ENCODE peak calls at places on chromosomes 4 and X, in seven cellular contexts. One of them, this sample, is unnamed.

GRCh38 chrX:139967300-139967699 is 2.0 kb upstream of the CXorf66 start:
- DNase-seq in MM.1S: no peak
- DNase-seq in spleen: no peak
- DNase-seq in PC-9: no peak
- DNase-seq in endodermal cell: peak; percentile 56
- DNase-seq in neural progenitor cell: peak; percentile 2
- DNase-seq in heart left ventricle: no peak
- DNase-seq in this sample: no peak

GRCh38 chr4:59238212-59238611 is 1961.9 kb upstream of the ADGRL3 start:
- DNase-seq in MM.1S: no peak
- DNase-seq in endodermal cell: no peak
- DNase-seq in heart left ventricle: no peak
- DNase-seq in PC-9: no peak
- DNase-seq in neural progenitor cell: no peak
- DNase-seq in spleen: peak; percentile 25
- DNase-seq in this sample: no peak

GRCh38 chrX:12657881-12658280 is 133.3 kb upstream of the PRPS2 start:
- DNase-seq in spleen: no peak
- DNase-seq in neural progenitor cell: no peak
- DNase-seq in endodermal cell: no peak
- DNase-seq in heart left ventricle: no peak
- DNase-seq in PC-9: no peak
- DNase-seq in MM.1S: no peak
- DNase-seq in this sample: no peak

GRCh38 chrX:111543212-111543762 is 31.8 kb downstream of the SERTM2 start:
- DNase-seq in MM.1S: no peak
- DNase-seq in endodermal cell: no peak
- DNase-seq in PC-9: no peak
- DNase-seq in spleen: no peak
- DNase-seq in heart left ventricle: no peak
- DNase-seq in neural progenitor cell: peak; percentile 16
- DNase-seq in this sample: no peak

GRCh38 chr4:164571593-164572385 is 182.1 kb upstream of the SMIM31 start:
- DNase-seq in neural progenitor cell: peak; percentile 42
- DNase-seq in heart left ventricle: no peak
- DNase-seq in PC-9: no peak
- DNase-seq in spleen: no peak
- DNase-seq in MM.1S: peak; percentile 77
- DNase-seq in endodermal cell: peak; percentile 56
- DNase-seq in this sample: no peak

GRCh38 chr4:185201983-185202962 is 1.5 kb downstream of the CFAP97 start:
- DNase-seq in endodermal cell: no peak
- DNase-seq in PC-9: peak; percentile 85
- DNase-seq in neural progenitor cell: peak; percentile 32
- DNase-seq in spleen: no peak
- DNase-seq in heart left ventricle: no peak
- DNase-seq in MM.1S: no peak
- DNase-seq in this sample: no peak

GRCh38 chr4:107392951-107393350 is 327.1 kb downstream of the PAPSS1 start:
- DNase-seq in spleen: no peak
- DNase-seq in MM.1S: no peak
- DNase-seq in neural progenitor cell: no peak
- DNase-seq in PC-9: no peak
- DNase-seq in heart left ventricle: peak; percentile 24
- DNase-seq in endodermal cell: no peak
- DNase-seq in this sample: no peak

GRCh38 chrX:97587171-97587570 is 703.5 kb downstream of the RPA4 start:
- DNase-seq in PC-9: peak; percentile 67
- DNase-seq in neural progenitor cell: no peak
- DNase-seq in heart left ventricle: no peak
- DNase-seq in endodermal cell: no peak
- DNase-seq in MM.1S: no peak
- DNase-seq in spleen: no peak
- DNase-seq in this sample: no peak

GRCh38 chr4:7857238-7857701 is 82.4 kb downstream of the AFAP1 start:
- DNase-seq in spleen: no peak
- DNase-seq in endodermal cell: no peak
- DNase-seq in heart left ventricle: peak; percentile 71
- DNase-seq in MM.1S: no peak
- DNase-seq in PC-9: no peak
- DNase-seq in neural progenitor cell: no peak
- DNase-seq in this sample: no peak

GRCh38 chr4:179398414-179398813 is 1956.2 kb upstream of the AGA start:
- DNase-seq in PC-9: no peak
- DNase-seq in spleen: no peak
- DNase-seq in neural progenitor cell: no peak
- DNase-seq in endodermal cell: no peak
- DNase-seq in heart left ventricle: no peak
- DNase-seq in MM.1S: no peak
- DNase-seq in this sample: no peak

GRCh38 chr4:128286474-128287158 is 997 bp downstream of the PGRMC2 start:
- DNase-seq in heart left ventricle: no peak
- DNase-seq in MM.1S: peak; percentile 59
- DNase-seq in spleen: no peak
- DNase-seq in neural progenitor cell: peak; percentile 34
- DNase-seq in endodermal cell: no peak
- DNase-seq in PC-9: peak; percentile 45
- DNase-seq in this sample: no peak

GRCh38 chrX:72028701-72029470 is 102.8 kb downstream of the RTL5 start:
- DNase-seq in endodermal cell: peak; percentile 22
- DNase-seq in spleen: no peak
- DNase-seq in MM.1S: no peak
- DNase-seq in heart left ventricle: no peak
- DNase-seq in neural progenitor cell: no peak
- DNase-seq in PC-9: no peak
- DNase-seq in this sample: no peak

GRCh38 chr4:24743931-24744330 is 51.4 kb upstream of the SOD3 start:
- DNase-seq in spleen: no peak
- DNase-seq in heart left ventricle: no peak
- DNase-seq in MM.1S: no peak
- DNase-seq in neural progenitor cell: peak; percentile 89
- DNase-seq in endodermal cell: peak; percentile 79
- DNase-seq in PC-9: no peak
- DNase-seq in this sample: no peak

GRCh38 chr4:45946699-45947098 is 177.2 kb downstream of the GABRG1 start:
- DNase-seq in endodermal cell: no peak
- DNase-seq in neural progenitor cell: no peak
- DNase-seq in PC-9: no peak
- DNase-seq in spleen: no peak
- DNase-seq in heart left ventricle: no peak
- DNase-seq in MM.1S: no peak
- DNase-seq in this sample: no peak

GRCh38 chr4:180455226-180455625 is 1788.0 kb upstream of the TENM3 start:
- DNase-seq in endodermal cell: no peak
- DNase-seq in heart left ventricle: no peak
- DNase-seq in spleen: no peak
- DNase-seq in neural progenitor cell: no peak
- DNase-seq in MM.1S: no peak
- DNase-seq in PC-9: no peak
- DNase-seq in this sample: no peak

GRCh38 chr4:185304541-185304940 is 91.2 kb downstream of the LRP2BP start:
- DNase-seq in MM.1S: no peak
- DNase-seq in heart left ventricle: no peak
- DNase-seq in endodermal cell: no peak
- DNase-seq in PC-9: no peak
- DNase-seq in neural progenitor cell: no peak
- DNase-seq in spleen: no peak
- DNase-seq in this sample: no peak

GRCh38 chrX:70453024-70453618 is 8.5 kb downstream of the DLG3 start:
- DNase-seq in PC-9: no peak
- DNase-seq in heart left ventricle: no peak
- DNase-seq in spleen: no peak
- DNase-seq in neural progenitor cell: no peak
- DNase-seq in endodermal cell: no peak
- DNase-seq in MM.1S: no peak
- DNase-seq in this sample: no peak

GRCh38 chr4:2755821-2756690 is at the start of gene TNIP2:
- DNase-seq in spleen: peak; percentile 96
- DNase-seq in PC-9: peak; percentile 62
- DNase-seq in endodermal cell: peak; percentile 93
- DNase-seq in MM.1S: peak; percentile 79
- DNase-seq in neural progenitor cell: peak; percentile 93
- DNase-seq in heart left ventricle: peak; percentile 92
- DNase-seq in this sample: peak; percentile 42
- TF ChIP-seq CTCF in spleen: peak; percentile 44
- TF ChIP-seq CTCF in PC-9: no peak
- TF ChIP-seq CTCF in endodermal cell: peak; percentile 67
- TF ChIP-seq CTCF in MM.1S: no peak
- TF ChIP-seq CTCF in neural progenitor cell: peak; percentile 47
- TF ChIP-seq CTCF in heart left ventricle: peak; percentile 51
- TF ChIP-seq CTCF in this sample: no peak

GRCh38 chr4:168751263-168752225 is 254.7 kb downstream of the PALLD start:
- DNase-seq in heart left ventricle: no peak
- DNase-seq in neural progenitor cell: no peak
- DNase-seq in spleen: no peak
- DNase-seq in PC-9: no peak
- DNase-seq in MM.1S: no peak
- DNase-seq in endodermal cell: no peak
- DNase-seq in this sample: no peak

GRCh38 chr4:168743576-168743975 is 246.7 kb downstream of the PALLD start:
- DNase-seq in PC-9: no peak
- DNase-seq in neural progenitor cell: no peak
- DNase-seq in spleen: no peak
- DNase-seq in MM.1S: no peak
- DNase-seq in endodermal cell: no peak
- DNase-seq in heart left ventricle: no peak
- DNase-seq in this sample: no peak

GRCh38 chr4:168743131-168743530 is 246.3 kb downstream of the PALLD start:
- DNase-seq in PC-9: no peak
- DNase-seq in endodermal cell: no peak
- DNase-seq in heart left ventricle: no peak
- DNase-seq in MM.1S: no peak
- DNase-seq in neural progenitor cell: no peak
- DNase-seq in spleen: no peak
- DNase-seq in this sample: no peak

GRCh38 chr4:168744021-168744420 is 247.2 kb downstream of the PALLD start:
- DNase-seq in MM.1S: no peak
- DNase-seq in neural progenitor cell: no peak
- DNase-seq in endodermal cell: no peak
- DNase-seq in PC-9: no peak
- DNase-seq in spleen: no peak
- DNase-seq in heart left ventricle: no peak
- DNase-seq in this sample: no peak

DNA sequence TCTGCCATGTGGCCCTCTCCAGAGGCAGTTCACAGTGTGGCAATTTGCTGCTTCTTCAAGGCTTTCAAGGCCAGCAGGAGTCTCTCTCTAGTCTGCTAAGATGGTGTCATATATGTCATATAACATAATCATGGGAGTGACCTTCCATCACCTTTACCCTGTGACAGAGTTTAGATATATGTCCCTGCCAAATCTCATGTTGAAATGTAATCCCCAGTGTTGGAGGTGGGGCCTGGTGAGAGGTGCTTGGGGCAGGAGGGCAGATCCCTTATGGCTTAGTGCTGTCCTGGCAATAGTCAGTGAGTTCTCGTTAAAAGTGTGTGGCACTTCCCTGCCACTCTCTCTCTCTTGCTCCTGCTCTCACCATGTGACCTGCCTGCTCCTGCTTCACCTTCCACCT is 252.0 kb downstream of the PALLD start:
- DNase-seq in endodermal cell: no peak
- DNase-seq in neural progenitor cell: no peak
- DNase-seq in spleen: no peak
- DNase-seq in heart left ventricle: no peak
- DNase-seq in PC-9: no peak
- DNase-seq in MM.1S: no peak
- DNase-seq in this sample: no peak
- H3K36me3 ChIP-seq in endodermal cell: no peaks in the 10 kb centered on the region
- H3K36me3 ChIP-seq in neural progenitor cell: no peaks in the 10 kb centered on the region
- H3K36me3 ChIP-seq in spleen: no peaks in the 10 kb centered on the region
- H3K36me3 ChIP-seq in heart left ventricle: peaks cover 5% of the 10 kb centered on the region
- H3K36me3 ChIP-seq in PC-9: no peaks in the 10 kb centered on the region
- H3K36me3 ChIP-seq in MM.1S: no peaks in the 10 kb centered on the region
- H3K36me3 ChIP-seq in this sample: no peaks in the 10 kb centered on the region

GRCh38 chr4:100311181-100311580 is 120.9 kb upstream of the DDIT4L start:
- DNase-seq in PC-9: no peak
- DNase-seq in spleen: no peak
- DNase-seq in endodermal cell: peak; percentile 66
- DNase-seq in heart left ventricle: no peak
- DNase-seq in neural progenitor cell: peak; percentile 7
- DNase-seq in MM.1S: no peak
- DNase-seq in this sample: no peak
- TF ChIP-seq CTCF in PC-9: peak; percentile 38
- TF ChIP-seq CTCF in spleen: no peak
- TF ChIP-seq CTCF in endodermal cell: peak; percentile 69
- TF ChIP-seq CTCF in heart left ventricle: no peak
- TF ChIP-seq CTCF in neural progenitor cell: no peak
- TF ChIP-seq CTCF in MM.1S: no peak
- TF ChIP-seq CTCF in this sample: no peak

GRCh38 chrX:115089419-115089818 is 72.0 kb upstream of the IL13RA2 start:
- DNase-seq in MM.1S: no peak
- DNase-seq in neural progenitor cell: no peak
- DNase-seq in PC-9: no peak
- DNase-seq in endodermal cell: no peak
- DNase-seq in heart left ventricle: no peak
- DNase-seq in spleen: no peak
- DNase-seq in this sample: no peak

GRCh38 chrX:115098897-115099296 is 81.5 kb upstream of the IL13RA2 start:
- DNase-seq in spleen: peak; percentile 40
- DNase-seq in neural progenitor cell: no peak
- DNase-seq in PC-9: no peak
- DNase-seq in endodermal cell: no peak
- DNase-seq in MM.1S: no peak
- DNase-seq in heart left ventricle: no peak
- DNase-seq in this sample: no peak

GRCh38 chrX:115093206-115093605 is 75.8 kb upstream of the IL13RA2 start:
- DNase-seq in MM.1S: peak; percentile 36
- DNase-seq in heart left ventricle: no peak
- DNase-seq in PC-9: no peak
- DNase-seq in endodermal cell: no peak
- DNase-seq in spleen: no peak
- DNase-seq in neural progenitor cell: no peak
- DNase-seq in this sample: no peak
- H3K36me3 ChIP-seq in MM.1S: no peaks in the 10 kb centered on the region
- H3K36me3 ChIP-seq in heart left ventricle: no peaks in the 10 kb centered on the region
- H3K36me3 ChIP-seq in PC-9: no peaks in the 10 kb centered on the region
- H3K36me3 ChIP-seq in endodermal cell: no peaks in the 10 kb centered on the region
- H3K36me3 ChIP-seq in spleen: no peaks in the 10 kb centered on the region
- H3K36me3 ChIP-seq in neural progenitor cell: no peaks in the 10 kb centered on the region
- H3K36me3 ChIP-seq in this sample: no peaks in the 10 kb centered on the region

DNA sequence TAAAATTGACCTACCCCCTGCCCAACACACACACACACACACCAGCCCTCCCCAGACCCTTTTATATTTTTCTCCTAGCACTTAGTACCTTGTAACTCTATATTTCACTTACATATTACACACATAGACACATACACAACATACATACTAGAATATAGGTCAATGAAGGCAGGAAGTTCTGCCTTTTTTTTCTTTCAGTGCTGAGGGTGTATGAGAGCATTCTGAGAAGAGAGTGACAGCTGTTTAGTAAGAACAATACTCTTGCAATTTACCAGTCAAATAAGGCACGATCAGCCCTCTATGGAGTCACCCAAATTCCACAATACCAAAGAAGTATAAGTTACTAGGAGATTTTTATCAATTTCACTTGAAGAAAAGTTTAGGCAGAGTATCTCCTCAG is 33.5 kb downstream of the ACE2 start:
- DNase-seq in MM.1S: no peak
- DNase-seq in endodermal cell: no peak
- DNase-seq in neural progenitor cell: no peak
- DNase-seq in heart left ventricle: no peak
- DNase-seq in spleen: no peak
- DNase-seq in PC-9: no peak
- DNase-seq in this sample: no peak
- TF ChIP-seq CTCF in MM.1S: no peak
- TF ChIP-seq CTCF in endodermal cell: no peak
- TF ChIP-seq CTCF in neural progenitor cell: no peak
- TF ChIP-seq CTCF in heart left ventricle: no peak
- TF ChIP-seq CTCF in spleen: no peak
- TF ChIP-seq CTCF in PC-9: no peak
- TF ChIP-seq CTCF in this sample: no peak

This sample was measured in esophagus squamous epithelium.